ENCODE peak calls at places on chromosome 5, in eight cellular contexts. D is fibroblast of lung, M is astrocyte, S is IMR-90, I is foreskin fibroblast, C is spleen, F is A549, R is keratinocyte. P is an unnamed sample.

GRCh38 chr5:156918311-156918845 is 44.6 kb downstream of the TIMD4 start:
- DNase-seq in D (no peak), M (no peak), S (no peak), I (no peak), C (no peak), F (no peak), R (no peak), P (no peak)

GRCh38 chr5:1111727-1112289 is at the start of gene SLC12A7:
- DNase-seq in D (no peak), M (no peak), S (no peak), I (peak; percentile 61), C (peak; percentile 91), F (peak; percentile 38), R (no peak), P (no peak)

GRCh38 chr5:29780401-29780800 is 1413.1 kb upstream of the CDH6 start:
- DNase-seq in D (no peak), M (no peak), S (no peak), I (no peak), C (no peak), F (peak; percentile 87), R (no peak), P (no peak)

GRCh38 chr5:116536279-116537161 is 38.1 kb downstream of the SEMA6A start:
- DNase-seq in D (no peak), M (no peak), S (no peak), I (no peak), C (no peak), F (no peak), R (no peak), P (no peak)

GRCh38 chr5:142820447-142820846 is 50.3 kb downstream of the ARHGAP26 start:
- DNase-seq in D (no peak), M (no peak), S (no peak), I (no peak), C (no peak), F (no peak), R (no peak), P (no peak)

GRCh38 chr5:178404987-178405386 is 172.4 kb upstream of the PHYKPL start:
- DNase-seq in D (no peak), M (peak; percentile 2), S (no peak), I (no peak), C (no peak), F (no peak), R (no peak), P (no peak)

GRCh38 chr5:126852104-126852531 is 75.2 kb downstream of the LMNB1 start:
- DNase-seq in D (no peak), M (no peak), S (peak; percentile 17), I (no peak), C (no peak), F (no peak), R (no peak), P (peak; percentile 88)

GRCh38 chr5:42840279-42840678 is 28.6 kb upstream of the SELENOP start:
- DNase-seq in D (peak; percentile 99), M (peak; percentile 81), S (peak; percentile 58), I (peak; percentile 93), C (no peak), F (no peak), R (no peak), P (peak; percentile 91)

GRCh38 chr5:98556707-98557106 is 216.8 kb upstream of the RGMB start:
- DNase-seq in D (no peak), M (no peak), S (peak; percentile 61), I (peak; percentile 62), C (no peak), F (no peak), R (no peak), P (no peak)

GRCh38 chr5:134874831-134875655 is 872 bp downstream of the TXNDC15 start:
- DNase-seq in D (peak; percentile 88), M (peak; percentile 83), S (peak; percentile 88), I (peak; percentile 88), C (peak; percentile 82), F (peak; percentile 75), R (peak; percentile 23), P (peak; percentile 84)

GRCh38 chr5:176803943-176804498 is 6.3 kb upstream of the UNC5A start:
- DNase-seq in D (peak; percentile 21), M (peak; percentile 18), S (peak; percentile 26), I (peak; percentile 56), C (no peak), F (no peak), R (no peak), P (peak; percentile 34)

GRCh38 chr5:108481355-108481931 is 99.5 kb upstream of the FBXL17 start:
- DNase-seq in D (peak; percentile 40), M (no peak), S (peak; percentile 42), I (peak; percentile 54), C (no peak), F (peak; percentile 37), R (no peak), P (peak; percentile 43)

GRCh38 chr5:60403343-60404006 is 296.5 kb downstream of the DEPDC1B start:
- DNase-seq in D (no peak), M (no peak), S (no peak), I (no peak), C (no peak), F (no peak), R (no peak), P (peak; percentile 13)

GRCh38 chr5:149488645-149489306 is 62.5 kb downstream of the CSNK1A1 start:
- DNase-seq in D (no peak), M (no peak), S (no peak), I (peak; percentile 61), C (no peak), F (peak; percentile 64), R (peak; percentile 49), P (no peak)

GRCh38 chr5:103589416-103590175 is 27.0 kb upstream of the NUDT12 start:
- DNase-seq in D (peak; percentile 23), M (peak; percentile 82), S (peak; percentile 40), I (peak; percentile 7), C (no peak), F (no peak), R (no peak), P (peak; percentile 7)

GRCh38 chr5:112012112-112012511 is 255.1 kb upstream of the NREP start:
- DNase-seq in D (peak; percentile 69), M (peak; percentile 48), S (peak; percentile 72), I (peak; percentile 46), C (no peak), F (no peak), R (no peak), P (peak; percentile 79)

GRCh38 chr5:62536783-62537182 is 41.8 kb upstream of the LRRC70 start:
- DNase-seq in D (no peak), M (no peak), S (no peak), I (no peak), C (no peak), F (no peak), R (no peak), P (no peak)

GRCh38 chr5:152560508-152561137 is 155.5 kb upstream of the NMUR2 start:
- DNase-seq in D (peak; percentile 65), M (peak; percentile 21), S (peak; percentile 12), I (peak; percentile 55), C (peak; percentile 76), F (peak; percentile 59), R (no peak), P (peak; percentile 24)

GRCh38 chr5:1538741-1539392 is 15.1 kb upstream of the LPCAT1 start:
- DNase-seq in D (no peak), M (no peak), S (no peak), I (no peak), C (peak; percentile 57), F (no peak), R (no peak), P (no peak)

GRCh38 chr5:55037046-55037771 is 13.2 kb downstream of the GZMK start:
- DNase-seq in D (peak; percentile 5), M (no peak), S (no peak), I (peak; percentile 30), C (no peak), F (peak; percentile 2), R (no peak), P (peak; percentile 22)

GRCh38 chr5:59390989-59391388 is 502.5 kb downstream of the PDE4D start:
- DNase-seq in D (no peak), M (no peak), S (no peak), I (no peak), C (no peak), F (no peak), R (no peak), P (no peak)

GRCh38 chr5:59391576-59391975 is 501.9 kb downstream of the PDE4D start:
- DNase-seq in D (no peak), M (no peak), S (no peak), I (no peak), C (no peak), F (no peak), R (no peak), P (no peak)

GRCh38 chr5:59390074-59390659 is 503.4 kb downstream of the PDE4D start:
- DNase-seq in D (peak; percentile 57), M (no peak), S (peak; percentile 20), I (peak; percentile 64), C (no peak), F (peak; percentile 48), R (no peak), P (peak; percentile 46)

GRCh38 chr5:59393585-59394289 is 499.8 kb downstream of the PDE4D start:
- DNase-seq in D (no peak), M (no peak), S (no peak), I (no peak), C (no peak), F (no peak), R (no peak), P (no peak)
- TF ChIP-seq CTCF in D (no peak), M (no peak), S (no peak), I (no peak), C (no peak), F (no peak), R (no peak), P (no peak)

DNA sequence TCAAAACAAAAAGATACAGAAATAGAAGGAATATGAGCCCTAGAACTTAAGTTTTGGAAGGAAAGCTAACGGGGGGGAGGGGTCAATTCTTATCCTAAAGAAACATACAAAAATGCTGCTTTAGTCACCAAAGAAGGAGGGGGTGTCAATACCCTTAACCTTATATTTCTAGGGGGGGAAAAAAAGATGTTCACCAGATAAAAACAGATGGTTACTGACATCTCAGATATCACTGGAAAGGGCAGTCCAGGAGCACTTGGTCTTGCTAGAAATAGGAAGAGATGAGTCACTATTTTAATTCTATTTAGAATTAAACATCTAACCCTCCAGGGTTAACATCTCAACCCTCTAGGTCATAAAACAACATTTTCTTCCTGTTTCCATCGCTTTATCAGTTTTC is 1.7 kb downstream of the DIAPH1 start:
- DNase-seq in D (no peak), M (no peak), S (peak; percentile 29), I (peak; percentile 36), C (no peak), F (no peak), R (no peak), P (peak; percentile 22)
- H3K4me3 ChIP-seq in D (peak overlapping the region; percentile 82), M (peak overlapping the region; percentile 62), S (no peak overlapping the region), I (peak overlapping the region; percentile 87), C (peak overlapping the region; percentile 94), F (peak overlapping the region; percentile 99), R (peak overlapping the region; percentile 91), P (peak overlapping the region; percentile 80)

DNA sequence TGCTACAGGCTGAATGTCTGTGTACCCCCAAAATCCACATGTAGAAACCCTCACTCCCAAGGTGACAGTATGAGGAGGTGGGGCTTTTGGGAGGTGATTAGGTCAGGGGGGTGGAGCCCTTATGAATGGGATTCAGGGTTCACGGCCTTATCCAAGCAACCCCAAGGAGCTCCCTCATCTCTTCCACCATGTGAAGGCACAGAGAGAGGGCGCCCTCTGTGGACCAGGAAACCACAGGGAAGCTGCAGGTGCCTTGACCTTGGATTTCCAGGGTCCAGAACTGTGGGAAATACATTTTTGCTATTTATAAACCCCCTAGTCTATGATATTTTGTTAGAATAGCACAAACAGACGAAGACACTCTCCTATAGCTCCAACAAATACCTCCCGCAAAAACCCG is 53.6 kb upstream of the IRX2 start:
- DNase-seq in D (no peak), M (no peak), S (no peak), I (no peak), C (no peak), F (no peak), R (no peak), P (no peak)
- TF ChIP-seq CTCF in D (no peak), M (no peak), S (no peak), I (no peak), C (no peak), F (no peak), R (peak; percentile 66), P (no peak)

GRCh38 chr5:88118179-88118578 is 150.5 kb downstream of the TMEM161B start:
- DNase-seq in D (no peak), M (no peak), S (no peak), I (no peak), C (no peak), F (no peak), R (no peak), P (no peak)
- H3K4me3 ChIP-seq in D (no peak overlapping the region), M (no peak overlapping the region), S (no peak overlapping the region), I (no peak overlapping the region), C (no peak overlapping the region), F (no peak overlapping the region), R (no peak overlapping the region), P (no peak overlapping the region)